ENCODE peak calls at places on chromosomes 6 and 20, in six cellular contexts. One of them, this sample, is unnamed.

GRCh38 chr6:105596284-105596755 is 193.4 kb upstream of the PREP start:
- DNase-seq in naive thymus-derived CD8-positive, alpha-beta T cell: no peak
- DNase-seq in RWPE1: peak
- DNase-seq in dermis blood vessel endothelial cell: peak
- DNase-seq in activated CD4-positive, CD25-positive, alpha-beta regulatory T cell treated with anti-CD3 and anti-CD28 coated beads, Interleukin-2, amount 50 U/mL, for 16 hours: no peak
- DNase-seq in SK-N-SH: no peak
- DNase-seq in this sample: peak

GRCh38 chr6:163243083-163243482 is 171.4 kb upstream of the QKI start:
- DNase-seq in naive thymus-derived CD8-positive, alpha-beta T cell: no peak
- DNase-seq in RWPE1: no peak
- DNase-seq in dermis blood vessel endothelial cell: no peak
- DNase-seq in activated CD4-positive, CD25-positive, alpha-beta regulatory T cell treated with anti-CD3 and anti-CD28 coated beads, Interleukin-2, amount 50 U/mL, for 16 hours: no peak
- DNase-seq in SK-N-SH: no peak
- DNase-seq in this sample: no peak

GRCh38 chr20:63501818-63502670 is 3.2 kb upstream of the EEF1A2 start:
- DNase-seq in naive thymus-derived CD8-positive, alpha-beta T cell: no peak
- DNase-seq in RWPE1: peak
- DNase-seq in dermis blood vessel endothelial cell: peak
- DNase-seq in activated CD4-positive, CD25-positive, alpha-beta regulatory T cell treated with anti-CD3 and anti-CD28 coated beads, Interleukin-2, amount 50 U/mL, for 16 hours: no peak
- DNase-seq in SK-N-SH: peak
- DNase-seq in this sample: peak

GRCh38 chr20:62980970-62981369 is 25.8 kb downstream of the BHLHE23 start:
- DNase-seq in naive thymus-derived CD8-positive, alpha-beta T cell: peak
- DNase-seq in RWPE1: peak
- DNase-seq in dermis blood vessel endothelial cell: peak
- DNase-seq in activated CD4-positive, CD25-positive, alpha-beta regulatory T cell treated with anti-CD3 and anti-CD28 coated beads, Interleukin-2, amount 50 U/mL, for 16 hours: no peak
- DNase-seq in SK-N-SH: peak
- DNase-seq in this sample: no peak

GRCh38 chr6:168292911-168293310 is 26.7 kb downstream of the DACT2 start:
- DNase-seq in naive thymus-derived CD8-positive, alpha-beta T cell: no peak
- DNase-seq in RWPE1: no peak
- DNase-seq in dermis blood vessel endothelial cell: no peak
- DNase-seq in activated CD4-positive, CD25-positive, alpha-beta regulatory T cell treated with anti-CD3 and anti-CD28 coated beads, Interleukin-2, amount 50 U/mL, for 16 hours: no peak
- DNase-seq in SK-N-SH: peak
- DNase-seq in this sample: no peak

GRCh38 chr6:136077834-136078576 is 172.1 kb downstream of the MTFR2 start:
- DNase-seq in naive thymus-derived CD8-positive, alpha-beta T cell: no peak
- DNase-seq in RWPE1: no peak
- DNase-seq in dermis blood vessel endothelial cell: peak
- DNase-seq in activated CD4-positive, CD25-positive, alpha-beta regulatory T cell treated with anti-CD3 and anti-CD28 coated beads, Interleukin-2, amount 50 U/mL, for 16 hours: no peak
- DNase-seq in SK-N-SH: peak
- DNase-seq in this sample: peak

GRCh38 chr6:69162811-69163210 is 527.7 kb downstream of the ADGRB3 start:
- DNase-seq in naive thymus-derived CD8-positive, alpha-beta T cell: no peak
- DNase-seq in RWPE1: no peak
- DNase-seq in dermis blood vessel endothelial cell: no peak
- DNase-seq in activated CD4-positive, CD25-positive, alpha-beta regulatory T cell treated with anti-CD3 and anti-CD28 coated beads, Interleukin-2, amount 50 U/mL, for 16 hours: no peak
- DNase-seq in SK-N-SH: no peak
- DNase-seq in this sample: no peak

GRCh38 chr6:79646006-79646405 is 14.9 kb downstream of the SH3BGRL2 start:
- DNase-seq in naive thymus-derived CD8-positive, alpha-beta T cell: peak
- DNase-seq in RWPE1: no peak
- DNase-seq in dermis blood vessel endothelial cell: peak
- DNase-seq in activated CD4-positive, CD25-positive, alpha-beta regulatory T cell treated with anti-CD3 and anti-CD28 coated beads, Interleukin-2, amount 50 U/mL, for 16 hours: no peak
- DNase-seq in SK-N-SH: no peak
- DNase-seq in this sample: no peak

GRCh38 chr20:24916412-24916811 is 32.7 kb upstream of the CST7 start:
- DNase-seq in naive thymus-derived CD8-positive, alpha-beta T cell: no peak
- DNase-seq in RWPE1: no peak
- DNase-seq in dermis blood vessel endothelial cell: no peak
- DNase-seq in activated CD4-positive, CD25-positive, alpha-beta regulatory T cell treated with anti-CD3 and anti-CD28 coated beads, Interleukin-2, amount 50 U/mL, for 16 hours: no peak
- DNase-seq in SK-N-SH: no peak
- DNase-seq in this sample: no peak

GRCh38 chr20:44187763-44188709 is 1.0 kb upstream of the JPH2 start:
- DNase-seq in naive thymus-derived CD8-positive, alpha-beta T cell: no peak
- DNase-seq in RWPE1: no peak
- DNase-seq in dermis blood vessel endothelial cell: no peak
- DNase-seq in activated CD4-positive, CD25-positive, alpha-beta regulatory T cell treated with anti-CD3 and anti-CD28 coated beads, Interleukin-2, amount 50 U/mL, for 16 hours: no peak
- DNase-seq in SK-N-SH: no peak
- DNase-seq in this sample: peak

GRCh38 chr20:50208085-50208491 is 17.5 kb downstream of the CEBPB start:
- DNase-seq in naive thymus-derived CD8-positive, alpha-beta T cell: no peak
- DNase-seq in RWPE1: no peak
- DNase-seq in dermis blood vessel endothelial cell: no peak
- DNase-seq in activated CD4-positive, CD25-positive, alpha-beta regulatory T cell treated with anti-CD3 and anti-CD28 coated beads, Interleukin-2, amount 50 U/mL, for 16 hours: no peak
- DNase-seq in SK-N-SH: no peak
- DNase-seq in this sample: no peak

GRCh38 chr6:51266569-51266968 is 447.9 kb downstream of the TFAP2B start:
- DNase-seq in naive thymus-derived CD8-positive, alpha-beta T cell: no peak
- DNase-seq in RWPE1: no peak
- DNase-seq in dermis blood vessel endothelial cell: no peak
- DNase-seq in activated CD4-positive, CD25-positive, alpha-beta regulatory T cell treated with anti-CD3 and anti-CD28 coated beads, Interleukin-2, amount 50 U/mL, for 16 hours: no peak
- DNase-seq in SK-N-SH: no peak
- DNase-seq in this sample: no peak

GRCh38 chr6:168088161-168089106 is 9.4 kb upstream of the FRMD1 start:
- DNase-seq in naive thymus-derived CD8-positive, alpha-beta T cell: no peak
- DNase-seq in RWPE1: no peak
- DNase-seq in dermis blood vessel endothelial cell: no peak
- DNase-seq in activated CD4-positive, CD25-positive, alpha-beta regulatory T cell treated with anti-CD3 and anti-CD28 coated beads, Interleukin-2, amount 50 U/mL, for 16 hours: no peak
- DNase-seq in SK-N-SH: no peak
- DNase-seq in this sample: peak